ENCODE peak calls at places on chromosomes 2 and 18, in ten cellular contexts. One of them, this sample, is unnamed.

GRCh38 chr2:226423498-226423960 is 376.1 kb downstream of the IRS1 start:
- DNase-seq in vagina: no peak
- DNase-seq in endothelial cell of umbilical vein: no peak
- DNase-seq in suprapubic skin: no peak
- DNase-seq in upper lobe of left lung: peak
- DNase-seq in breast epithelium: no peak
- DNase-seq in stomach: peak
- DNase-seq in sigmoid colon: peak
- DNase-seq in HCT116: no peak
- DNase-seq in spleen: peak
- DNase-seq in this sample: peak

GRCh38 chr18:49625021-49625691 is 63.3 kb downstream of the LIPG start:
- DNase-seq in vagina: peak
- DNase-seq in endothelial cell of umbilical vein: no peak
- DNase-seq in suprapubic skin: no peak
- DNase-seq in upper lobe of left lung: no peak
- DNase-seq in breast epithelium: no peak
- DNase-seq in stomach: no peak
- DNase-seq in sigmoid colon: no peak
- DNase-seq in HCT116: no peak
- DNase-seq in spleen: no peak
- DNase-seq in this sample: no peak

GRCh38 chr18:48164096-48164475 is 233.6 kb upstream of the SMAD2 start:
- DNase-seq in vagina: no peak
- DNase-seq in endothelial cell of umbilical vein: no peak
- DNase-seq in suprapubic skin: peak
- DNase-seq in upper lobe of left lung: no peak
- DNase-seq in breast epithelium: no peak
- DNase-seq in stomach: no peak
- DNase-seq in sigmoid colon: no peak
- DNase-seq in HCT116: no peak
- DNase-seq in spleen: no peak
- DNase-seq in this sample: no peak

GRCh38 chr2:215238485-215239098 is 73.3 kb upstream of the ATIC start:
- DNase-seq in vagina: no peak
- DNase-seq in endothelial cell of umbilical vein: no peak
- DNase-seq in suprapubic skin: no peak
- DNase-seq in upper lobe of left lung: no peak
- DNase-seq in breast epithelium: no peak
- DNase-seq in stomach: no peak
- DNase-seq in sigmoid colon: no peak
- DNase-seq in HCT116: no peak
- DNase-seq in spleen: no peak
- DNase-seq in this sample: no peak

GRCh38 chr2:157331696-157332095 is 6.1 kb upstream of the ERMN start:
- DNase-seq in vagina: no peak
- DNase-seq in endothelial cell of umbilical vein: no peak
- DNase-seq in suprapubic skin: no peak
- DNase-seq in upper lobe of left lung: no peak
- DNase-seq in breast epithelium: no peak
- DNase-seq in stomach: no peak
- DNase-seq in sigmoid colon: no peak
- DNase-seq in HCT116: no peak
- DNase-seq in spleen: no peak
- DNase-seq in this sample: no peak

GRCh38 chr2:127415593-127416485 is 2.4 kb upstream of the PROC start:
- DNase-seq in vagina: no peak
- DNase-seq in endothelial cell of umbilical vein: peak
- DNase-seq in suprapubic skin: no peak
- DNase-seq in upper lobe of left lung: peak
- DNase-seq in breast epithelium: peak
- DNase-seq in stomach: peak
- DNase-seq in sigmoid colon: no peak
- DNase-seq in HCT116: peak
- DNase-seq in spleen: peak
- DNase-seq in this sample: no peak

GRCh38 chr18:8389391-8390340 is 219.6 kb upstream of the RAB12 start:
- DNase-seq in vagina: peak
- DNase-seq in endothelial cell of umbilical vein: peak
- DNase-seq in suprapubic skin: no peak
- DNase-seq in upper lobe of left lung: peak
- DNase-seq in breast epithelium: peak
- DNase-seq in stomach: peak
- DNase-seq in sigmoid colon: peak
- DNase-seq in HCT116: peak
- DNase-seq in spleen: no peak
- DNase-seq in this sample: no peak

GRCh38 chr2:119367472-119368099 is 809 bp downstream of the DBI start:
- DNase-seq in vagina: no peak
- DNase-seq in endothelial cell of umbilical vein: no peak
- DNase-seq in suprapubic skin: peak
- DNase-seq in upper lobe of left lung: peak
- DNase-seq in breast epithelium: peak
- DNase-seq in stomach: peak
- DNase-seq in sigmoid colon: peak
- DNase-seq in HCT116: no peak
- DNase-seq in spleen: peak
- DNase-seq in this sample: peak

GRCh38 chr2:29942711-29943110 is 21.3 kb upstream of the ALK start:
- DNase-seq in vagina: no peak
- DNase-seq in endothelial cell of umbilical vein: no peak
- DNase-seq in suprapubic skin: no peak
- DNase-seq in upper lobe of left lung: no peak
- DNase-seq in breast epithelium: no peak
- DNase-seq in stomach: no peak
- DNase-seq in sigmoid colon: no peak
- DNase-seq in HCT116: no peak
- DNase-seq in spleen: no peak
- DNase-seq in this sample: peak

GRCh38 chr2:239787651-239788050 is 237.5 kb downstream of the NDUFA10 start:
- DNase-seq in vagina: no peak
- DNase-seq in endothelial cell of umbilical vein: no peak
- DNase-seq in suprapubic skin: no peak
- DNase-seq in upper lobe of left lung: peak
- DNase-seq in breast epithelium: no peak
- DNase-seq in stomach: no peak
- DNase-seq in sigmoid colon: no peak
- DNase-seq in HCT116: no peak
- DNase-seq in spleen: peak
- DNase-seq in this sample: no peak

GRCh38 chr18:68733693-68734092 is 18.8 kb upstream of the TMX3 start:
- DNase-seq in vagina: no peak
- DNase-seq in endothelial cell of umbilical vein: no peak
- DNase-seq in suprapubic skin: no peak
- DNase-seq in upper lobe of left lung: no peak
- DNase-seq in breast epithelium: no peak
- DNase-seq in stomach: no peak
- DNase-seq in sigmoid colon: no peak
- DNase-seq in HCT116: no peak
- DNase-seq in spleen: no peak
- DNase-seq in this sample: no peak

GRCh38 chr2:171723724-171724683 is 36.7 kb downstream of the DYNC1I2 start:
- DNase-seq in vagina: no peak
- DNase-seq in endothelial cell of umbilical vein: peak
- DNase-seq in suprapubic skin: no peak
- DNase-seq in upper lobe of left lung: no peak
- DNase-seq in breast epithelium: no peak
- DNase-seq in stomach: peak
- DNase-seq in sigmoid colon: no peak
- DNase-seq in HCT116: no peak
- DNase-seq in spleen: no peak
- DNase-seq in this sample: no peak

GRCh38 chr18:48868468-48869466 is 82.0 kb downstream of the SMAD7 start:
- DNase-seq in vagina: no peak
- DNase-seq in endothelial cell of umbilical vein: no peak
- DNase-seq in suprapubic skin: no peak
- DNase-seq in upper lobe of left lung: peak
- DNase-seq in breast epithelium: no peak
- DNase-seq in stomach: peak
- DNase-seq in sigmoid colon: no peak
- DNase-seq in HCT116: no peak
- DNase-seq in spleen: peak
- DNase-seq in this sample: no peak

GRCh38 chr18:74521068-74521725 is 13.1 kb upstream of the CNDP1 start:
- DNase-seq in vagina: no peak
- DNase-seq in endothelial cell of umbilical vein: no peak
- DNase-seq in suprapubic skin: no peak
- DNase-seq in upper lobe of left lung: no peak
- DNase-seq in breast epithelium: no peak
- DNase-seq in stomach: peak
- DNase-seq in sigmoid colon: peak
- DNase-seq in HCT116: no peak
- DNase-seq in spleen: peak
- DNase-seq in this sample: no peak
- H3K27ac ChIP-seq in vagina: no peak
- H3K27ac ChIP-seq in endothelial cell of umbilical vein: no peak
- H3K27ac ChIP-seq in suprapubic skin: no peak
- H3K27ac ChIP-seq in upper lobe of left lung: no peak
- H3K27ac ChIP-seq in breast epithelium: no peak
- H3K27ac ChIP-seq in stomach: no peak
- H3K27ac ChIP-seq in sigmoid colon: no peak
- H3K27ac ChIP-seq in HCT116: no peak
- H3K27ac ChIP-seq in spleen: no peak
- H3K27ac ChIP-seq in this sample: no peak

GRCh38 chr2:46471002-46471583 is 8.3 kb upstream of the TMEM247 start:
- DNase-seq in vagina: no peak
- DNase-seq in endothelial cell of umbilical vein: no peak
- DNase-seq in suprapubic skin: no peak
- DNase-seq in upper lobe of left lung: no peak
- DNase-seq in breast epithelium: no peak
- DNase-seq in stomach: no peak
- DNase-seq in sigmoid colon: no peak
- DNase-seq in HCT116: no peak
- DNase-seq in spleen: no peak
- DNase-seq in this sample: no peak

GRCh38 chr2:46471705-46472104 is 7.7 kb upstream of the TMEM247 start:
- DNase-seq in vagina: no peak
- DNase-seq in endothelial cell of umbilical vein: no peak
- DNase-seq in suprapubic skin: no peak
- DNase-seq in upper lobe of left lung: no peak
- DNase-seq in breast epithelium: no peak
- DNase-seq in stomach: no peak
- DNase-seq in sigmoid colon: no peak
- DNase-seq in HCT116: no peak
- DNase-seq in spleen: no peak
- DNase-seq in this sample: no peak

GRCh38 chr2:46470114-46470628 is 9.2 kb upstream of the TMEM247 start:
- DNase-seq in vagina: peak
- DNase-seq in endothelial cell of umbilical vein: no peak
- DNase-seq in suprapubic skin: no peak
- DNase-seq in upper lobe of left lung: peak
- DNase-seq in breast epithelium: no peak
- DNase-seq in stomach: no peak
- DNase-seq in sigmoid colon: no peak
- DNase-seq in HCT116: no peak
- DNase-seq in spleen: no peak
- DNase-seq in this sample: no peak

DNA sequence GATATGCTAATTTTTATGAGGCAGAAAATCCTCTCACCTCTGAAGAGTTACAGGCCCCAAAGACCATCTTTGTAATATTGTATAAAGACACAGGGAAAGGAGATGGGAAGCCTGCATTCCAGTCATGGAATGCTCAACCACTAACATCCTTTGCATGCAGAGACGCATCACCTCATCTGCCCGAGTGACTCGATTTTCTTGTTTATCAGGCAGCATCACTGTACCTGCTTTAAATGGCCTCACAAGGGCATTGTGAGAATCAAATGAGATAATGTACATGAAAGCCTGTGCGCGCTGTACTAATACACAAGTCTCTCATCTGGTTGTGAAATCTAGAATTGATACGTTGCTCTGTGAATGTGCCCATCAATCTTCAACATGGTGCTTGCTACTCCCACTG is 10.2 kb upstream of the TMEM247 start:
- DNase-seq in vagina: no peak
- DNase-seq in endothelial cell of umbilical vein: no peak
- DNase-seq in suprapubic skin: no peak
- DNase-seq in upper lobe of left lung: no peak
- DNase-seq in breast epithelium: no peak
- DNase-seq in stomach: no peak
- DNase-seq in sigmoid colon: no peak
- DNase-seq in HCT116: no peak
- DNase-seq in spleen: no peak
- DNase-seq in this sample: no peak
- TF ChIP-seq POLR2AphosphoS5 in vagina: no peak
- TF ChIP-seq POLR2AphosphoS5 in endothelial cell of umbilical vein: no peak
- TF ChIP-seq POLR2AphosphoS5 in suprapubic skin: no peak
- TF ChIP-seq POLR2AphosphoS5 in upper lobe of left lung: no peak
- TF ChIP-seq POLR2AphosphoS5 in breast epithelium: no peak
- TF ChIP-seq POLR2AphosphoS5 in stomach: no peak
- TF ChIP-seq POLR2AphosphoS5 in sigmoid colon: no peak
- TF ChIP-seq POLR2AphosphoS5 in HCT116: no peak
- TF ChIP-seq POLR2AphosphoS5 in spleen: no peak
- TF ChIP-seq POLR2AphosphoS5 in this sample: no peak

DNA sequence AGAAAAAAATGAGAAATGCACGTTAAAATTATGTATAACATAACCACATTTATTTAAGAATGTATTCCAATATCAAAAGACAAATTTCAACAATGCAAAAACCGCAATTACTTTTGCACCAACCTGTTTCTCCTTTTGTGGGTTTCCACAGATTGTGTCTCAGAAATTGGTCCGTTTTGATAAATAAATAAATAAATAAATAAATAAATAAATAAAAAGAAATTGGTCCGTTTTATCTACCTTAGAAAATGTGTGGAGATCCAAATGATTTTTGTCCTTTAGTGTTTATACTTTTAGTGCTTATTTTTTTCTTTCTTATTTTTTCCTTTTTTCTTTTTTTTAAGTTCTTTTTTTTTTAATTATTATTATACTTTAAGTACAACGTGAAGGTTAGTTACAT is 1682.2 kb upstream of the TMEFF2 start:
- DNase-seq in vagina: no peak
- DNase-seq in endothelial cell of umbilical vein: no peak
- DNase-seq in suprapubic skin: no peak
- DNase-seq in upper lobe of left lung: no peak
- DNase-seq in breast epithelium: no peak
- DNase-seq in stomach: no peak
- DNase-seq in sigmoid colon: no peak
- DNase-seq in HCT116: no peak
- DNase-seq in spleen: no peak
- DNase-seq in this sample: no peak
- TF ChIP-seq POLR2A in vagina: no peak
- TF ChIP-seq POLR2A in endothelial cell of umbilical vein: no peak
- TF ChIP-seq POLR2A in suprapubic skin: no peak
- TF ChIP-seq POLR2A in upper lobe of left lung: no peak
- TF ChIP-seq POLR2A in breast epithelium: no peak
- TF ChIP-seq POLR2A in stomach: no peak
- TF ChIP-seq POLR2A in sigmoid colon: no peak
- TF ChIP-seq POLR2A in HCT116: no peak
- TF ChIP-seq POLR2A in spleen: no peak
- TF ChIP-seq POLR2A in this sample: no peak

DNA sequence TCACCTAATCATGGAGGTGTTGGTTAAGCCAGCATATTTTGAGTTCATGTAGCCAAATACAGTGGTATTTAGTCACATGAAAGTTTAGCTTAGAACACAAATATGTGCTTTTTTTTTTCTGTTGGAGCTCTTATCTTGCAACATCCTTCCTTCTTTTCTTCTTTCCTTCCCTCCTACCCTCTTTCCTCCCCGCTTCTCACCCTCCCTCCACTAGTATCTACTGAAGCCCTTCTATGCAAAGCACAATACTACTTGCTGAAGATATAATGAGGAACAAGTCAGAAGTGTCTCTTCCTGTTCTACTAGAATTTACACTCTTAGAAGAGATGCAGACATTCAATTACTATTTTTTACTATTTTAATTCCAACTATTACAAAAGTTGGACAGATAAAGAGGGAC is 105.0 kb upstream of the ITGA4 start:
- DNase-seq in vagina: no peak
- DNase-seq in endothelial cell of umbilical vein: no peak
- DNase-seq in suprapubic skin: no peak
- DNase-seq in upper lobe of left lung: no peak
- DNase-seq in breast epithelium: no peak
- DNase-seq in stomach: no peak
- DNase-seq in sigmoid colon: no peak
- DNase-seq in HCT116: no peak
- DNase-seq in spleen: no peak
- DNase-seq in this sample: no peak
- H3K27ac ChIP-seq in vagina: no peak
- H3K27ac ChIP-seq in endothelial cell of umbilical vein: no peak
- H3K27ac ChIP-seq in suprapubic skin: no peak
- H3K27ac ChIP-seq in upper lobe of left lung: no peak
- H3K27ac ChIP-seq in breast epithelium: no peak
- H3K27ac ChIP-seq in stomach: no peak
- H3K27ac ChIP-seq in sigmoid colon: no peak
- H3K27ac ChIP-seq in HCT116: no peak
- H3K27ac ChIP-seq in spleen: peak
- H3K27ac ChIP-seq in this sample: no peak

This sample was measured in esophagus muscularis mucosa.